ENCODE peak calls at places on chromosomes 11 and 22, in seven cellular contexts. E is heart left ventricle, N is A549, C is colonic mucosa, J is B cell, H is heart right ventricle, X is choroid plexus epithelial cell. D is an unnamed sample.

GRCh38 chr11:77170107-77170506 is 42.1 kb downstream of the MYO7A start:
- DNase-seq in J (no peak), E (no peak), N (no peak), H (no peak), C (no peak), X (no peak), D (no peak)

GRCh38 chr22:22410121-22410520 is 98.4 kb downstream of the ZNF280B start:
- DNase-seq in X (no peak), N (no peak), E (peak), J (peak), C (no peak), H (peak), D (peak)

GRCh38 chr11:67255353-67255752 is 10.9 kb upstream of the GRK2 start:
- DNase-seq in X (no peak), H (no peak), J (no peak), C (no peak), E (no peak), N (no peak), D (no peak)

GRCh38 chr11:64080390-64080789 is 44.7 kb downstream of the FLRT1 start:
- DNase-seq in X (no peak), J (no peak), H (no peak), E (no peak), C (no peak), N (no peak), D (no peak)

GRCh38 chr11:86486261-86487030 is 111.8 kb downstream of the CCDC81 start:
- DNase-seq in X (no peak), E (no peak), J (no peak), H (no peak), N (no peak), C (peak), D (peak)

GRCh38 chr11:65213322-65214211 is 31.8 kb downstream of the CAPN1 start:
- DNase-seq in E (no peak), X (peak), H (no peak), N (no peak), J (peak), C (no peak), D (peak)

GRCh38 chr11:121767433-121767832 is 314.7 kb upstream of the SORL1-AS1 start:
- DNase-seq in H (no peak), J (peak), N (no peak), C (no peak), X (no peak), E (no peak), D (peak)

GRCh38 chr11:76166314-76166713 is 40.0 kb downstream of the WNT11 start:
- DNase-seq in C (no peak), N (no peak), X (no peak), H (no peak), J (no peak), E (no peak), D (peak)

GRCh38 chr11:61132646-61133045 is 28.6 kb downstream of the VPS37C start:
- DNase-seq in X (no peak), C (no peak), H (no peak), E (no peak), N (no peak), J (no peak), D (no peak)

GRCh38 chr11:57711414-57712255 is at the start of gene MED19:
- DNase-seq in N (peak), C (peak), J (peak), H (peak), X (peak), E (peak), D (peak)

GRCh38 chr11:14460147-14460546 is 39.5 kb downstream of the COPB1 start:
- DNase-seq in N (no peak), C (no peak), E (no peak), H (no peak), X (no peak), J (no peak), D (no peak)

GRCh38 chr22:46352691-46353386 is 17.3 kb downstream of the TRMU start:
- DNase-seq in E (peak), J (no peak), C (no peak), N (peak), X (peak), H (peak), D (no peak)

GRCh38 chr22:39205344-39206021 is 39.3 kb downstream of the PDGFB start:
- DNase-seq in C (no peak), N (peak), X (peak), H (no peak), E (no peak), J (no peak), D (peak)

GRCh38 chr11:35036642-35037041 is 102.3 kb upstream of the CD44 start:
- DNase-seq in X (no peak), J (no peak), E (no peak), H (no peak), N (no peak), C (no peak), D (peak)

DNA sequence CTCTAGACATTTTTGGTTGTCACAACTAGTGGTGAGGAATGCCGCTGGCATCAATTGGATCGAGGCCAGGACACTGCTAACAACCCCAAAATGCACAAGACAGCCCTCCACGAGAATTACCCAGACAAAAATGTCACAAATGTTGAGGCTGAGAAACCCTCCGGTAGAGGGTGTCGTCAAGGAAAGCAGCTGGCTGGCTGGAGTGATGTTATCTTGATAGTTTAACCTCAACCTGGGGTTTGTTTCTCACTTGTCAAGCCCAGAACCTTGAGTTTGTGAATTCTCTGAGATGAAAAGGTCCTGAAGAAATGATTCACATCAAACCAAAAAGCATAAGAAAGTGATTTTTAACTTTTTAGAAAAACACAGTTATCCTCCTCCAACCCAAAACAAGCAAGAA is 21.1 kb upstream of the TMPRSS13 start:
- DNase-seq in X (peak), C (no peak), N (no peak), H (no peak), J (peak), E (no peak), D (peak)
- TF ChIP-seq CTCF in X (peak), C (no peak), N (no peak), H (no peak), J (peak), E (no peak), D (no peak)

GRCh38 chr11:1556278-1557167 is 15.5 kb downstream of the DUSP8 start:
- DNase-seq in H (no peak), N (no peak), J (no peak), X (no peak), C (no peak), E (no peak), D (no peak)

GRCh38 chr11:1555713-1556153 is 16.3 kb downstream of the DUSP8 start:
- DNase-seq in J (no peak), C (no peak), H (no peak), N (no peak), E (no peak), X (no peak), D (no peak)

GRCh38 chr11:1557168-1557884 is 14.7 kb downstream of the DUSP8 start:
- DNase-seq in H (no peak), C (no peak), N (no peak), J (no peak), E (peak), X (no peak), D (no peak)

GRCh38 chr11:1554981-1555712 is 16.9 kb downstream of the DUSP8 start:
- DNase-seq in E (peak), X (no peak), N (no peak), J (no peak), H (no peak), C (peak), D (no peak)

DNA sequence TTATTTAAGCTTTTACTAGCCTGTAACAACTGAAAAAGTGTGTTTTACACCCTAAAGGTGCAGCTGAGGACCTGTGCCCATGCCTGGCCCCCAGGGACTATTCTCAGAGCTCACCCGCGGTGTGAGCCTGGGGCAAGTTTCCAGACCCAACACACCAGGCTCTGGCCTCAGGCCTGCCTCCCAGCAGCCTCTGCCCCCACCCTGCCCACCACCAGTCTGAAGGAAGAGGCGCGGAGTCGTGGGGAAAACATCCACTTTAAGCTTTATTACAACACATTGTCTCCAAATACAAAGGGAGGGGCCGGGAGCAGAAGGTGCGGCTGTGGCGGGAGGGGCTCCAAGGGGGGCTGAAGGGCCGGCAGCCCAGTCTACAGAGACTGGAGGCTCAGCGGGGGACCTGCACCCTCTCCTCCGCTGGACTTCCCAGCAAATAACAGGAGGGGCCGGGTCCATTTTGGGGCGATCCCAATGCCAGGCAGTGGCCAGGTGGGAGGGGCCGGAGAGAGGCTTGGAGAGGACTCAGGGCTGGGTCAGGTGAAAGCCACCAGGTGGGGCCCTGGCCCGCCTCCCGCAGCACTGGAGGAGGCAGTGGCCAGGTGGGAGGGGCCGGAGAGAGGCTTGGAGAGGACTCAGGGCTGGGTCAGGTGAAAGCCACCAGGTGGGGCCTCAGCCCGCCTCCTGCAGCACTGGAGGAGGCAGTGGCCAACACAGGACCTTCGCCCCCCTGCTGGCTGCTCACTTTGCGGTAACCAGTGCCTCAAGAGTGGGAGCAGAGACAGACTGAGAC is 18.1 kb downstream of the DUSP8 start:
- DNase-seq in N (no peak), J (no peak), X (no peak), E (peak), H (no peak), C (peak), D (no peak)
- TF ChIP-seq CTCF in N (no peak), J (no peak), X (no peak), E (no peak), H (no peak), C (peak), D (no peak)

GRCh38 chr22:20552913-20553401 is 45.5 kb downstream of the MED15 start:
- DNase-seq in H (peak), E (peak), J (no peak), X (peak), N (no peak), C (peak), D (no peak)

GRCh38 chr22:20550851-20551744 is 43.7 kb downstream of the MED15 start:
- DNase-seq in J (peak), N (no peak), C (no peak), X (peak), E (peak), H (peak), D (peak)

GRCh38 chr22:20550057-20550817 is 42.8 kb downstream of the MED15 start:
- DNase-seq in C (no peak), N (no peak), H (no peak), J (no peak), E (peak), X (no peak), D (no peak)

GRCh38 chr22:20552450-20552894 is 45.1 kb downstream of the MED15 start:
- DNase-seq in H (peak), C (peak), E (peak), N (no peak), J (no peak), X (peak), D (no peak)

DNA sequence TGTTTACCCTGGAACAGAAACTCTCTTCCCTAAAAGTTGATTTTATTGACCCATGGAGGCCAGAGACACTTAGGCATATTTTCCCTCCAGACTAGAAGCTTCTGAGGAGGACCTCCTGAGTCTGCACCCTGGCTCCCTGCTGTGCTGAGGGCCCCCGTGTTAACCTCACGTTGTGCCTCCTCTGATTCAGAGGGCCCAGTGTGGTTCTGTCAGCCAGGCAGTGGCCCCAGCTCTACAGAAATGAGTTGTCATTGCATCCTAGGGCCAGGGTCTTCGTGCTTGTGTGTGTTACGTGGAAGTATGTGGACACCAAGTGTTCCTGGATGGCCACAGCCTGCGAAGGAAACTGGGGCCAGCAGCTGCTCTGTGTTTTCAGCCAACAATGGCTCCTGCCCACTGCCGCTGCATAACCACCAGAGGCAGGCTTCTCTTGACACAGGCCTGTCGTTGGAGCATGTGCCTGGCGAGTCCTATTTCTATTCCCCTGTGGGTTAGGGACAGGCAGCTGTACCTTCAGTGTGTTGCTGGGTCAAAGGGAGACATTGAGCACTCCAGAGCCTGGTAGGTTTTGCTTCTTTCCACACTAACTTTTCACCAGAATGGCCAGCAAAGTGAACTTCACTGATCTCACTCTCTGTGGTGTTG is 44.5 kb downstream of the MED15 start:
- DNase-seq in J (no peak), N (no peak), C (no peak), X (peak), H (peak), E (peak), D (peak)
- TF ChIP-seq CTCF in J (no peak), N (no peak), C (no peak), X (peak), H (peak), E (peak), D (peak)

GRCh38 chr11:128757235-128757711 is 63.4 kb downstream of the FLI1 start:
- DNase-seq in N (no peak), H (peak), E (no peak), J (peak), C (peak), X (peak), D (peak)
- TF ChIP-seq CTCF in N (no peak), H (peak), E (peak), J (peak), C (no peak), X (peak), D (peak)